ENCODE peak calls at places on chromosomes 11 and 22, in seven cellular contexts. Q, E, X, O, K, J and M are unnamed samples.

GRCh38 chr11:898160-898517 is 12.5 kb downstream of the CHID1 start:
- DNase-seq in Q (no peak), E (peak), X (no peak), O (peak), K (no peak), J (no peak), M (no peak)

GRCh38 chr11:8788616-8789015 is 106.0 kb downstream of the RPL27A start:
- DNase-seq in Q (no peak), E (no peak), X (no peak), O (no peak), K (no peak), J (no peak), M (no peak)

GRCh38 chr22:25622011-25622410 is 57.5 kb downstream of the GRK3 start:
- DNase-seq in Q (no peak), E (no peak), X (no peak), O (no peak), K (no peak), J (no peak), M (no peak)

GRCh38 chr11:124297921-124298320 is 15.8 kb downstream of the OR8D1 start:
- DNase-seq in Q (no peak), E (no peak), X (no peak), O (no peak), K (no peak), J (no peak), M (no peak)

GRCh38 chr22:50305658-50306566 is 1.5 kb downstream of the PLXNB2 start:
- DNase-seq in Q (no peak), E (peak), X (peak), O (peak), K (peak), J (no peak), M (peak)

GRCh38 chr11:107276057-107276456 is 181.6 kb downstream of the CWF19L2 start:
- DNase-seq in Q (no peak), E (no peak), X (no peak), O (no peak), K (no peak), J (no peak), M (no peak)

GRCh38 chr11:17744151-17744940 is 9.8 kb downstream of the KCNC1 start:
- DNase-seq in Q (no peak), E (no peak), X (no peak), O (no peak), K (no peak), J (no peak), M (no peak)

GRCh38 chr11:58616594-58616993 is 5.9 kb upstream of the CNTF start:
- DNase-seq in Q (no peak), E (peak), X (peak), O (no peak), K (no peak), J (no peak), M (peak)

GRCh38 chr11:553083-553948 is 7.2 kb downstream of the LMNTD2 start:
- DNase-seq in Q (no peak), E (no peak), X (no peak), O (no peak), K (no peak), J (no peak), M (no peak)

GRCh38 chr11:39221739-39222138 is 2237.7 kb downstream of the LRRC4C start:
- DNase-seq in Q (no peak), E (no peak), X (no peak), O (no peak), K (no peak), J (no peak), M (no peak)

GRCh38 chr11:394034-394857 is at the start of gene PKP3:
- DNase-seq in Q (no peak), E (peak), X (peak), O (peak), K (no peak), J (no peak), M (no peak)

GRCh38 chr11:19766810-19767209 is 54.2 kb downstream of the NAV2 start:
- DNase-seq in Q (no peak), E (no peak), X (no peak), O (no peak), K (no peak), J (no peak), M (no peak)

GRCh38 chr22:38298312-38299000 is 18.8 kb downstream of the CSNK1E start:
- DNase-seq in Q (peak), E (no peak), X (no peak), O (peak), K (no peak), J (no peak), M (no peak)

GRCh38 chr11:101407324-101407723 is 176.5 kb downstream of the TRPC6 start:
- DNase-seq in Q (no peak), E (no peak), X (no peak), O (no peak), K (no peak), J (no peak), M (peak)

GRCh38 chr11:36057372-36058045 is 113.6 kb downstream of the LDLRAD3 start:
- DNase-seq in Q (no peak), E (peak), X (peak), O (no peak), K (no peak), J (no peak), M (no peak)

GRCh38 chr11:11476499-11476898 is 123.4 kb upstream of the CSNK2A3 start:
- DNase-seq in Q (no peak), E (no peak), X (no peak), O (no peak), K (no peak), J (no peak), M (no peak)

GRCh38 chr11:13238879-13239514 is 38.6 kb upstream of the BMAL1 start:
- DNase-seq in Q (peak), E (peak), X (peak), O (peak), K (peak), J (peak), M (no peak)

GRCh38 chr11:94132152-94132558 is 3.5 kb downstream of the PANX1 start:
- DNase-seq in Q (no peak), E (no peak), X (no peak), O (peak), K (no peak), J (no peak), M (peak)

GRCh38 chr11:102269927-102270326 is 47.4 kb upstream of the BIRC3 start:
- DNase-seq in Q (no peak), E (no peak), X (no peak), O (no peak), K (no peak), J (no peak), M (no peak)